ENCODE peak calls at places on chromosomes 13 and 19, in nine cellular contexts. J is NCI-H2081 treated with DMSO at 0.1 percent for 48 hours; B is stimulated activated CD8-positive, alpha-beta memory T cell treated with anti-CD3 and anti-CD28 coated beads, Interleukin-7, amount 100 ng/mL, for 4 hours; Z is A172; I is fibroblast of mammary gland; H is MG63; V is DMS153; A is ovary; S is GM23248. Q is an unnamed sample.

GRCh38 chr19:41434450-41434849 is 5.3 kb downstream of the DMAC2 start:
- DNase-seq in V (no peak), I (no peak), H (no peak), Z (no peak), J (no peak), B (no peak), A (no peak), S (no peak), Q (no peak)

GRCh38 chr13:85367887-85368286 is 431.3 kb downstream of the SLITRK6 start:
- DNase-seq in I (no peak), H (no peak), Z (peak; percentile 41), V (no peak), J (no peak), S (no peak), B (no peak), A (no peak), Q (no peak)

GRCh38 chr13:52846567-52847321 is 1.7 kb downstream of the PCDH8 start:
- DNase-seq in V (no peak), I (peak; percentile 28), J (no peak), S (peak; percentile 55), B (no peak), Z (no peak), A (peak; percentile 27), H (no peak), Q (no peak)

GRCh38 chr19:11410682-11411081 is 8.4 kb downstream of the RGL3 start:
- DNase-seq in A (no peak), J (no peak), I (no peak), Z (peak; percentile 78), H (no peak), S (peak; percentile 46), B (no peak), V (no peak), Q (no peak)

GRCh38 chr19:29308977-29309520 is 96.1 kb upstream of the UQCRFS1 start:
- DNase-seq in J (no peak), S (no peak), A (no peak), H (no peak), B (no peak), I (no peak), V (peak; percentile 92), Z (no peak), Q (no peak)

GRCh38 chr13:104961246-104961645 is 1574.2 kb downstream of the EFNB2 start:
- DNase-seq in A (no peak), H (no peak), I (no peak), Z (no peak), J (no peak), S (no peak), V (no peak), B (no peak), Q (no peak)

GRCh38 chr19:15154002-15154612 is 46.7 kb downstream of the NOTCH3 start:
- DNase-seq in V (no peak), J (no peak), B (no peak), I (peak; percentile 61), S (peak; percentile 53), H (peak; percentile 41), A (no peak), Z (peak; percentile 59), Q (peak; percentile 12)

GRCh38 chr13:109665781-109666249 is 120.6 kb downstream of the IRS2 start:
- DNase-seq in J (no peak), Z (no peak), I (no peak), B (no peak), H (peak; percentile 69), S (no peak), A (no peak), V (no peak), Q (no peak)

GRCh38 chr13:114140131-114140908 is 7.9 kb upstream of the RASA3 start:
- DNase-seq in I (no peak), V (no peak), S (no peak), B (peak; percentile 46), J (no peak), H (no peak), A (no peak), Z (no peak), Q (no peak)

GRCh38 chr13:27170221-27170520 is 1.4 kb downstream of the USP12 start:
- DNase-seq in J (no peak), A (no peak), H (no peak), V (no peak), S (no peak), Z (peak; percentile 19), I (peak; percentile 84), B (no peak), Q (no peak)

GRCh38 chr13:98977568-98978270 is at the start of gene DOCK9:
- DNase-seq in J (no peak), B (no peak), I (peak; percentile 66), S (peak; percentile 71), Z (peak; percentile 80), A (peak; percentile 52), V (no peak), H (peak; percentile 51), Q (no peak)

GRCh38 chr13:94234766-94235165 is 244.7 kb downstream of the DCT start:
- DNase-seq in J (no peak), A (no peak), H (no peak), B (no peak), S (no peak), V (no peak), Z (no peak), I (no peak), Q (no peak)

GRCh38 chr13:87376081-87376480 is 295.1 kb upstream of the SLITRK5 start:
- DNase-seq in B (no peak), H (no peak), A (no peak), J (no peak), Z (peak; percentile 53), S (no peak), I (no peak), V (no peak), Q (no peak)

GRCh38 chr13:25971499-25972145 is 80.2 kb downstream of the SHISA2 start:
- DNase-seq in I (no peak), S (no peak), Z (no peak), J (no peak), B (peak; percentile 6), V (peak; percentile 78), A (no peak), H (peak; percentile 7), Q (peak; percentile 29)

GRCh38 chr13:72565893-72566292 is 161.5 kb downstream of the MZT1 start:
- DNase-seq in Z (peak; percentile 12), I (peak; percentile 30), V (peak; percentile 7), H (no peak), S (peak; percentile 2), J (no peak), A (no peak), B (no peak), Q (no peak)